ENCODE peak calls at places on chromosomes 16 and 17, in four cellular contexts. One of them, this sample, is unnamed.

GRCh38 chr16:27424772-27425498 is 23.0 kb downstream of the IL21R start:
- DNase-seq in GDM1: no peak
- DNase-seq in T47D: no peak
- DNase-seq in tibial nerve: no peak
- DNase-seq in this sample: no peak

GRCh38 chr17:48520631-48521045 is 10.2 kb downstream of the HOXB1 start:
- DNase-seq in GDM1: no peak
- DNase-seq in T47D: peak
- DNase-seq in tibial nerve: no peak
- DNase-seq in this sample: no peak

GRCh38 chr16:51755039-51755501 is 604.0 kb upstream of the SALL1 start:
- DNase-seq in GDM1: no peak
- DNase-seq in T47D: peak
- DNase-seq in tibial nerve: no peak
- DNase-seq in this sample: no peak

GRCh38 chr16:49663081-49664057 is 192.5 kb downstream of the ZNF423 start:
- DNase-seq in GDM1: no peak
- DNase-seq in T47D: no peak
- DNase-seq in tibial nerve: peak
- DNase-seq in this sample: no peak

GRCh38 chr16:3612510-3613466 is 1.4 kb upstream of the SLX4 start:
- DNase-seq in GDM1: no peak
- DNase-seq in T47D: no peak
- DNase-seq in tibial nerve: no peak
- DNase-seq in this sample: no peak

GRCh38 chr17:37678036-37678435 is 34.8 kb upstream of the DDX52 start:
- DNase-seq in GDM1: no peak
- DNase-seq in T47D: no peak
- DNase-seq in tibial nerve: no peak
- DNase-seq in this sample: no peak

GRCh38 chr17:27762527-27763305 is 37.6 kb downstream of the NOS2 start:
- DNase-seq in GDM1: peak
- DNase-seq in T47D: peak
- DNase-seq in tibial nerve: no peak
- DNase-seq in this sample: no peak

GRCh38 chr16:75264999-75265910 is 13.8 kb upstream of the BCAR1 start:
- DNase-seq in GDM1: no peak
- DNase-seq in T47D: no peak
- DNase-seq in tibial nerve: no peak
- DNase-seq in this sample: no peak

GRCh38 chr16:72427001-72427785 is 255.2 kb upstream of the PMFBP1 start:
- DNase-seq in GDM1: no peak
- DNase-seq in T47D: no peak
- DNase-seq in tibial nerve: no peak
- DNase-seq in this sample: no peak

GRCh38 chr17:73199751-73200317 is 7.0 kb downstream of the COG1 start:
- DNase-seq in GDM1: no peak
- DNase-seq in T47D: no peak
- DNase-seq in tibial nerve: no peak
- DNase-seq in this sample: no peak

GRCh38 chr17:47905221-47905733 is 9.2 kb downstream of the SP2 start:
- DNase-seq in GDM1: no peak
- DNase-seq in T47D: peak
- DNase-seq in tibial nerve: peak
- DNase-seq in this sample: peak

GRCh38 chr16:86966781-86967180 is 350.4 kb downstream of the C16orf95 start:
- DNase-seq in GDM1: no peak
- DNase-seq in T47D: no peak
- DNase-seq in tibial nerve: no peak
- DNase-seq in this sample: no peak

GRCh38 chr17:28733346-28733745 is 4.8 kb downstream of the NEK8 start:
- DNase-seq in GDM1: no peak
- DNase-seq in T47D: no peak
- DNase-seq in tibial nerve: no peak
- DNase-seq in this sample: no peak

GRCh38 chr16:68064791-68065365 is 20.3 kb upstream of the NFATC3 start:
- DNase-seq in GDM1: peak
- DNase-seq in T47D: peak
- DNase-seq in tibial nerve: peak
- DNase-seq in this sample: no peak

GRCh38 chr16:58013201-58013956 is 12.2 kb downstream of the USB1 start:
- DNase-seq in GDM1: no peak
- DNase-seq in T47D: no peak
- DNase-seq in tibial nerve: no peak
- DNase-seq in this sample: no peak

GRCh38 chr17:39671651-39672521 is 3.6 kb downstream of the PNMT start:
- DNase-seq in GDM1: no peak
- DNase-seq in T47D: peak
- DNase-seq in tibial nerve: no peak
- DNase-seq in this sample: no peak

GRCh38 chr16:70788668-70789161 is 12.2 kb downstream of the VAC14 start:
- DNase-seq in GDM1: no peak
- DNase-seq in T47D: no peak
- DNase-seq in tibial nerve: no peak
- DNase-seq in this sample: no peak

GRCh38 chr17:39461911-39462641 is 790 bp downstream of the CDK12 start:
- DNase-seq in GDM1: no peak
- DNase-seq in T47D: no peak
- DNase-seq in tibial nerve: peak
- DNase-seq in this sample: no peak

GRCh38 chr17:59454633-59455105 is 110.7 kb upstream of the DHX40 start:
- DNase-seq in GDM1: no peak
- DNase-seq in T47D: no peak
- DNase-seq in tibial nerve: no peak
- DNase-seq in this sample: no peak

GRCh38 chr16:24610421-24610765 is 71.0 kb downstream of the RBBP6 start:
- DNase-seq in GDM1: no peak
- DNase-seq in T47D: peak
- DNase-seq in tibial nerve: peak
- DNase-seq in this sample: no peak

GRCh38 chr16:67284699-67285646 is 5.6 kb downstream of the PLEKHG4 start:
- DNase-seq in GDM1: no peak
- DNase-seq in T47D: peak
- DNase-seq in tibial nerve: no peak
- DNase-seq in this sample: no peak

GRCh38 chr17:19317359-19318095 is 45.0 kb downstream of the B9D1 start:
- DNase-seq in GDM1: no peak
- DNase-seq in T47D: peak
- DNase-seq in tibial nerve: peak
- DNase-seq in this sample: peak

GRCh38 chr16:25192096-25192495 is 24.7 kb upstream of the AQP8 start:
- DNase-seq in GDM1: no peak
- DNase-seq in T47D: no peak
- DNase-seq in tibial nerve: no peak
- DNase-seq in this sample: no peak

GRCh38 chr17:409848-410673 is 57.5 kb upstream of the RPH3AL start:
- DNase-seq in GDM1: peak
- DNase-seq in T47D: peak
- DNase-seq in tibial nerve: peak
- DNase-seq in this sample: peak

GRCh38 chr16:7374614-7375174 is 42.0 kb downstream of the RBFOX1 start:
- DNase-seq in GDM1: no peak
- DNase-seq in T47D: no peak
- DNase-seq in tibial nerve: no peak
- DNase-seq in this sample: no peak

GRCh38 chr16:28846933-28847273 is 755 bp upstream of the TUFM start:
- DNase-seq in GDM1: no peak
- DNase-seq in T47D: no peak
- DNase-seq in tibial nerve: no peak
- DNase-seq in this sample: no peak

GRCh38 chr17:77654861-77655260 is 303.6 kb upstream of the TNRC6C start:
- DNase-seq in GDM1: no peak
- DNase-seq in T47D: no peak
- DNase-seq in tibial nerve: no peak
- DNase-seq in this sample: no peak

GRCh38 chr16:9647981-9648701 is 534.1 kb downstream of the GRIN2A start:
- DNase-seq in GDM1: no peak
- DNase-seq in T47D: peak
- DNase-seq in tibial nerve: peak
- DNase-seq in this sample: no peak

GRCh38 chr16:73000020-73000906 is 47.7 kb downstream of the ZFHX3 start:
- DNase-seq in GDM1: no peak
- DNase-seq in T47D: peak
- DNase-seq in tibial nerve: peak
- DNase-seq in this sample: no peak

GRCh38 chr17:42797067-42798007 is 1.2 kb downstream of the COA3 start:
- DNase-seq in GDM1: no peak
- DNase-seq in T47D: no peak
- DNase-seq in tibial nerve: no peak
- DNase-seq in this sample: no peak

GRCh38 chr16:82892327-82892726 is 265.6 kb downstream of the CDH13 start:
- DNase-seq in GDM1: no peak
- DNase-seq in T47D: no peak
- DNase-seq in tibial nerve: no peak
- DNase-seq in this sample: no peak

GRCh38 chr16:11783319-11784047 is 13.6 kb downstream of the ZC3H7A start:
- DNase-seq in GDM1: no peak
- DNase-seq in T47D: no peak
- DNase-seq in tibial nerve: no peak
- DNase-seq in this sample: no peak

GRCh38 chr17:30274887-30275286 is 16.9 kb downstream of the BLMH start:
- DNase-seq in GDM1: no peak
- DNase-seq in T47D: no peak
- DNase-seq in tibial nerve: no peak
- DNase-seq in this sample: no peak

GRCh38 chr16:30923554-30924085 is at the start of gene FBXL19:
- DNase-seq in GDM1: no peak
- DNase-seq in T47D: no peak
- DNase-seq in tibial nerve: no peak
- DNase-seq in this sample: no peak

GRCh38 chr17:68011199-68011665 is 15.0 kb upstream of the C17orf58 start:
- DNase-seq in GDM1: no peak
- DNase-seq in T47D: peak
- DNase-seq in tibial nerve: peak
- DNase-seq in this sample: no peak

GRCh38 chr16:59369523-59369922 is 635.4 kb upstream of the GOT2 start:
- DNase-seq in GDM1: no peak
- DNase-seq in T47D: no peak
- DNase-seq in tibial nerve: no peak
- DNase-seq in this sample: no peak

GRCh38 chr16:89700649-89701424 is 668 bp downstream of the SPATA2L start:
- DNase-seq in GDM1: no peak
- DNase-seq in T47D: peak
- DNase-seq in tibial nerve: no peak
- DNase-seq in this sample: no peak

GRCh38 chr17:4877089-4877488 is 22.2 kb upstream of the C17orf107 start:
- DNase-seq in GDM1: no peak
- DNase-seq in T47D: no peak
- DNase-seq in tibial nerve: no peak
- DNase-seq in this sample: no peak

GRCh38 chr17:28491860-28492259 is 14.3 kb upstream of the FOXN1 start:
- DNase-seq in GDM1: no peak
- DNase-seq in T47D: no peak
- DNase-seq in tibial nerve: no peak
- DNase-seq in this sample: no peak